ENCODE peak calls at places on chromosomes 7 and 10, in four cellular contexts. A is spleen, X is adrenal gland, T is esophagus squamous epithelium. O is an unnamed sample. For H3K36me3 and H3K27me3, the result is how much of the 10 kb centered on the place peaks cover.

GRCh38 chr10:63007112-63007511 is 126.0 kb upstream of the NRBF2 start:
- DNase-seq in A (no peak), X (no peak), T (no peak), O (no peak)

GRCh38 chr10:130020651-130021372 is 56.7 kb upstream of the EBF3 start:
- DNase-seq in A (peak), X (no peak), T (no peak), O (no peak)

GRCh38 chr10:11407939-11408338 is 203.5 kb downstream of the USP6NL start:
- DNase-seq in A (no peak), X (no peak), T (no peak), O (no peak)

GRCh38 chr10:116748471-116748870 is 6.1 kb upstream of the HSPA12A start:
- DNase-seq in A (no peak), X (no peak), T (no peak), O (no peak)

GRCh38 chr10:129761573-129761972 is 202.5 kb downstream of the EBF3 start:
- DNase-seq in A (peak), X (no peak), T (no peak), O (peak)

GRCh38 chr7:87628780-87629569 is 777 bp downstream of the RUNDC3B start:
- DNase-seq in A (peak), X (peak), T (no peak), O (peak)

GRCh38 chr7:51430480-51431086 is 114.0 kb upstream of the COBL start:
- DNase-seq in A (no peak), X (peak), T (no peak), O (no peak)

GRCh38 chr7:139095194-139095659 is 14.3 kb downstream of the ZC3HAV1 start:
- DNase-seq in A (peak), X (no peak), T (peak), O (no peak)

GRCh38 chr7:47492720-47493119 is 89.2 kb downstream of the TNS3 start:
- DNase-seq in A (no peak), X (no peak), T (no peak), O (no peak)

GRCh38 chr10:6957851-6958250 is 377.8 kb upstream of the PRKCQ start:
- DNase-seq in A (no peak), X (no peak), T (no peak), O (no peak)

GRCh38 chr7:87128883-87129282 is 23.4 kb upstream of the DMTF1 start:
- DNase-seq in A (no peak), X (no peak), T (no peak), O (no peak)

GRCh38 chr7:55304363-55304762 is 60.8 kb upstream of the LANCL2 start:
- DNase-seq in A (no peak), X (no peak), T (no peak), O (no peak)

GRCh38 chr7:44608916-44609648 is 2.7 kb downstream of the OGDH start:
- DNase-seq in A (no peak), X (no peak), T (no peak), O (no peak)

GRCh38 chr7:17342726-17343125 is 44.3 kb downstream of the AHR start:
- DNase-seq in A (no peak), X (no peak), T (no peak), O (no peak)

GRCh38 chr7:142348921-142349401 is 91.1 kb upstream of the PRSS58 start:
- DNase-seq in A (no peak), X (no peak), T (no peak), O (no peak)

GRCh38 chr10:120945801-120946302 is 94.7 kb downstream of the WDR11 start:
- DNase-seq in A (no peak), X (peak), T (no peak), O (no peak)

GRCh38 chr7:87816389-87816788 is 59.8 kb downstream of the SLC25A40 start:
- DNase-seq in A (no peak), X (no peak), T (no peak), O (no peak)

GRCh38 chr10:99532194-99532593 is 548 bp upstream of the NKX2-3 start:
- DNase-seq in A (no peak), X (no peak), T (no peak), O (no peak)

GRCh38 chr10:117222552-117223412 is 18.1 kb upstream of the SLC18A2 start:
- DNase-seq in A (no peak), X (no peak), T (no peak), O (no peak)

GRCh38 chr10:26509311-26509710 is 71.2 kb downstream of the APBB1IP start:
- DNase-seq in A (no peak), X (no peak), T (no peak), O (no peak)

GRCh38 chr7:111844904-111845662 is 282.8 kb upstream of the IMMP2L start:
- DNase-seq in A (no peak), X (no peak), T (no peak), O (no peak)

GRCh38 chr7:80243425-80243824 is 108.8 kb downstream of the GNAI1 start:
- DNase-seq in A (no peak), X (no peak), T (no peak), O (no peak)

GRCh38 chr10:4070171-4070570 is 285.2 kb upstream of the KLF6 start:
- DNase-seq in A (no peak), X (no peak), T (no peak), O (no peak)

GRCh38 chr10:85565381-85565780 is 801.2 kb downstream of the GRID1 start:
- DNase-seq in A (no peak), X (no peak), T (no peak), O (no peak)

GRCh38 chr7:37027557-37028341 is 303.5 kb upstream of the AOAH start:
- DNase-seq in A (no peak), X (no peak), T (no peak), O (no peak)

GRCh38 chr10:89307213-89307612 is 5.4 kb downstream of the IFIT2 start:
- DNase-seq in A (no peak), X (no peak), T (no peak), O (no peak)

GRCh38 chr7:77736991-77737390 is 40.7 kb downstream of the RSBN1L start:
- DNase-seq in A (no peak), X (no peak), T (no peak), O (no peak)

GRCh38 chr7:17773289-17773626 is 167.0 kb downstream of the SNX13 start:
- DNase-seq in A (no peak), X (peak), T (no peak), O (peak)

GRCh38 chr10:75972494-75973276 is 541.3 kb downstream of the LRMDA start:
- DNase-seq in A (no peak), X (peak), T (no peak), O (no peak)

GRCh38 chr10:76558996-76559888 is 1078.4 kb downstream of the KCNMA1 start:
- DNase-seq in A (no peak), X (peak), T (no peak), O (no peak)

GRCh38 chr7:157785486-157786186 is 448.8 kb downstream of the DNAJB6 start:
- DNase-seq in A (peak), X (no peak), T (no peak), O (no peak)

GRCh38 chr10:24988831-24989769 is 26.9 kb downstream of the ENKUR start:
- DNase-seq in A (no peak), X (peak), T (no peak), O (no peak)

GRCh38 chr7:138834583-138834982 is 36.6 kb upstream of the ATP6V0A4 start:
- DNase-seq in A (no peak), X (no peak), T (no peak), O (no peak)

GRCh38 chr10:78798976-78799730 is 269.6 kb upstream of the ZMIZ1 start:
- DNase-seq in A (no peak), X (no peak), T (no peak), O (no peak)

GRCh38 chr7:6448943-6449543 is 1.3 kb upstream of the DAGLB start:
- DNase-seq in A (peak), X (no peak), T (no peak), O (no peak)

GRCh38 chr10:128734734-128735133 is 608.5 kb upstream of the MKI67 start:
- DNase-seq in A (no peak), X (no peak), T (no peak), O (no peak)

GRCh38 chr7:37182011-37182478 is 266.6 kb downstream of the ELMO1 start:
- DNase-seq in A (peak), X (peak), T (no peak), O (peak)

GRCh38 chr10:120495226-120495625 is 38.2 kb downstream of the PLPP4 start:
- DNase-seq in A (no peak), X (no peak), T (no peak), O (no peak)

GRCh38 chr7:55250313-55250712 is 114.8 kb upstream of the LANCL2 start:
- DNase-seq in A (no peak), X (peak), T (no peak), O (no peak)

GRCh38 chr7:33062782-33063443 is 337 bp upstream of the NT5C3A start:
- DNase-seq in A (peak), X (peak), T (peak), O (peak)
- TF ChIP-seq POLR2A in A (no peak), X (peak), T (no peak), O (no peak)

GRCh38 chr10:97821308-97822038 is 28.2 kb upstream of the GOLGA7B start:
- DNase-seq in A (peak), X (no peak), T (no peak), O (no peak)
- H3K36me3 ChIP-seq in A (under half), X (under half), T (under half), O (under half)

GRCh38 chr7:128189231-128189930 is 51.7 kb upstream of the LEP start:
- DNase-seq in A (peak), X (no peak), T (no peak), O (no peak)
- H3K27me3 ChIP-seq in A (under half), X (under half), T (under half), O (under half)

GRCh38 chr7:130201796-130202195 is 3.4 kb downstream of the TMEM209 start:
- DNase-seq in A (no peak), X (peak), T (no peak), O (no peak)

GRCh38 chr7:130207642-130208041 is at the start of gene SSMEM1:
- DNase-seq in A (no peak), X (no peak), T (no peak), O (no peak)

GRCh38 chr7:130207033-130207432 is 627 bp upstream of the SSMEM1 start:
- DNase-seq in A (no peak), X (no peak), T (no peak), O (no peak)

GRCh38 chr7:130208511-130208910 is 851 bp downstream of the SSMEM1 start:
- DNase-seq in A (no peak), X (no peak), T (no peak), O (no peak)

DNA sequence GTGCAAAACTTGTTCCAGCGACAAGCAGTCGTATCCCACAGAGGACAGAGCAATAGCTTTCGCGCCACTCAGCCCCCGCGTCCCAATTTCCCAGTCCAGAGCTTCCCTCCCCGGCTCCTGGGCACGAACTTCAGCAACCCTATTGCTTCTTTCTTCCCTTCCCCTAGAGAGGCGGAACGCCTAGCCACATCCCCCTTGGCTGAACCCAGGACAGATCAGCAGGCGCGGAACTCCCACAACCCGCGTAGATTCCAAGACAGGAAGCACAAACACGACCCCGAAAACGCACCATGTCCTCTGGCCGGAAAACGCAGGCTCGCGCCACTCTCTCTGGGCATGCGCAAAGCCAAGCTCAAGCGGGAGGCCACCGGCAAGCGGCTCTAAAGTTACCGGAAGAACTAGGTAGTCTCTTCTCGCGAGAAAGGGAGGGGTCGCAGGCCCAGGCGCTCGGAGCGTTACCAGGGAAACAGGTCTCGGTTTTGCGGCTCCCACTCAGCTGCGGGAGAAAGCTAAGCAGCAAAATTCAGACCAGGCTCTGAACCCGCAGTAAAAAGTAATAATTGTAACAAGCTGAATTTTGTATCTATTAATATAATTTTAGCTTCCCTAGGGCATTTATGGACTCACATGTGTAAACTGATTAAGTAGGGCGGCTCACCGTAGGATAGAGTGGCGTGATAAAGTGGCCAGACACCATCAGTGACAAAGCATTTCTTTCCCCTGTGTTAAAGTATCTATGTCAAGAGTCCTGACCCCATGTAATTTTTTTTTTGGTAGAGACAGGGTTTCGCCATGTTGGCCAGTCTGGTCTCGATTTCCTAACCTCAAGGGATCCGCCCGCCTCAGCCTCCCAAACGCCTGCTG is at the start of gene TMEM209:
- DNase-seq in A (peak), X (peak), T (peak), O (peak)
- TF ChIP-seq POLR2A in A (no peak), X (peak), T (no peak), O (peak)

GRCh38 chr10:73756183-73756582 is 12.0 kb downstream of the SEC24C start:
- DNase-seq in A (no peak), X (no peak), T (no peak), O (no peak)
- H3K36me3 ChIP-seq in A (half or more), X (half or more), T (half or more), O (under half)

GRCh38 chr10:101336382-101336781 is 17.6 kb upstream of the BTRC start:
- DNase-seq in A (no peak), X (no peak), T (no peak), O (no peak)

GRCh38 chr10:101331960-101332359 is 22.0 kb upstream of the BTRC start:
- DNase-seq in A (no peak), X (no peak), T (no peak), O (no peak)

GRCh38 chr10:101341438-101341837 is 12.5 kb upstream of the BTRC start:
- DNase-seq in A (no peak), X (no peak), T (no peak), O (no peak)

GRCh38 chr10:101337836-101338235 is 16.1 kb upstream of the BTRC start:
- DNase-seq in A (no peak), X (no peak), T (no peak), O (no peak)
- H3K27me3 ChIP-seq in A (under half), X (under half), T (under half), O (under half)

O was measured in heart left ventricle.